ENCODE peak calls at places on chromosome 5, in five cellular contexts. W is tibial nerve; Q is A673; F is A549; H is naive thymus-derived CD4-positive, alpha-beta T cell. A is an unnamed sample.
A peak's percentile ranks its signal among the peaks of the same experiment; 100 is the strongest.

GRCh38 chr5:179376701-179377420 is 31.6 kb upstream of the ADAMTS2 start:
- DNase-seq in W (no peak), Q (no peak), F (no peak), H (no peak), A (no peak)

GRCh38 chr5:137137013-137137632 is 362.0 kb downstream of the SPOCK1 start:
- DNase-seq in W (no peak), Q (no peak), F (no peak), H (no peak), A (no peak)

GRCh38 chr5:124452389-124452788 is 294.1 kb downstream of the ZNF608 start:
- DNase-seq in W (no peak), Q (no peak), F (no peak), H (no peak), A (no peak)

GRCh38 chr5:62475072-62475471 is 62.5 kb downstream of the IPO11 start:
- DNase-seq in W (no peak), Q (no peak), F (no peak), H (no peak), A (no peak)

GRCh38 chr5:177491429-177491945 is 5.9 kb downstream of the PDLIM7 start:
- DNase-seq in W (no peak), Q (peak; percentile 91), F (peak; percentile 78), H (no peak), A (peak; percentile 72)

GRCh38 chr5:58983496-58983895 is 400.6 kb downstream of the RAB3C start:
- DNase-seq in W (no peak), Q (no peak), F (no peak), H (no peak), A (no peak)

GRCh38 chr5:88480245-88480644 is 211.6 kb upstream of the TMEM161B start:
- DNase-seq in W (no peak), Q (peak; percentile 16), F (no peak), H (no peak), A (no peak)

GRCh38 chr5:118007262-118007661 is 981.1 kb downstream of the DTWD2 start:
- DNase-seq in W (no peak), Q (no peak), F (no peak), H (no peak), A (no peak)

GRCh38 chr5:178793156-178793555 is 62.7 kb upstream of the ZNF354A start:
- DNase-seq in W (no peak), Q (peak; percentile 9), F (no peak), H (no peak), A (peak; percentile 45)

GRCh38 chr5:122586351-122586750 is 188.5 kb upstream of the SNX2 start:
- DNase-seq in W (no peak), Q (no peak), F (no peak), H (no peak), A (no peak)

GRCh38 chr5:54692631-54693030 is 175.1 kb downstream of the SNX18 start:
- DNase-seq in W (no peak), Q (no peak), F (no peak), H (no peak), A (no peak)

GRCh38 chr5:423233-423565 is 19.8 kb upstream of the EXOC3 start:
- DNase-seq in W (no peak), Q (no peak), F (no peak), H (no peak), A (no peak)

GRCh38 chr5:40549611-40550010 is 130.1 kb upstream of the PTGER4 start:
- DNase-seq in W (no peak), Q (no peak), F (no peak), H (no peak), A (no peak)

GRCh38 chr5:5342784-5343183 is 79.7 kb upstream of the ICE1 start:
- DNase-seq in W (no peak), Q (peak; percentile 32), F (no peak), H (no peak), A (no peak)

GRCh38 chr5:6716634-6717149 is 3.5 kb downstream of the TENT4A start:
- DNase-seq in W (no peak), Q (no peak), F (no peak), H (no peak), A (no peak)

GRCh38 chr5:165779505-165779904 is 2274.1 kb downstream of the MAT2B start:
- DNase-seq in W (no peak), Q (no peak), F (no peak), H (no peak), A (no peak)

GRCh38 chr5:143142596-143143435 is 260.7 kb downstream of the NR3C1 start:
- DNase-seq in W (no peak), Q (no peak), F (no peak), H (no peak), A (peak; percentile 30)

GRCh38 chr5:82855000-82855399 is 222.2 kb downstream of the TMEM167A start:
- DNase-seq in W (no peak), Q (no peak), F (no peak), H (no peak), A (no peak)

GRCh38 chr5:1052641-1053390 is 44.2 kb downstream of the NKD2 start:
- DNase-seq in W (no peak), Q (no peak), F (no peak), H (no peak), A (no peak)

GRCh38 chr5:131928957-131929356 is 16.5 kb downstream of the MEIKIN start:
- DNase-seq in W (no peak), Q (no peak), F (no peak), H (no peak), A (no peak)

GRCh38 chr5:167311340-167311739 is 980.1 kb upstream of the WWC1 start:
- DNase-seq in W (no peak), Q (no peak), F (no peak), H (no peak), A (no peak)

GRCh38 chr5:167305591-167306213 is 985.7 kb upstream of the WWC1 start:
- DNase-seq in W (no peak), Q (no peak), F (no peak), H (no peak), A (no peak)

GRCh38 chr5:167303582-167303981 is 987.9 kb upstream of the WWC1 start:
- DNase-seq in W (no peak), Q (no peak), F (no peak), H (no peak), A (no peak)

GRCh38 chr5:167304834-167305469 is 986.5 kb upstream of the WWC1 start:
- DNase-seq in W (no peak), Q (no peak), F (no peak), H (no peak), A (no peak)

DNA sequence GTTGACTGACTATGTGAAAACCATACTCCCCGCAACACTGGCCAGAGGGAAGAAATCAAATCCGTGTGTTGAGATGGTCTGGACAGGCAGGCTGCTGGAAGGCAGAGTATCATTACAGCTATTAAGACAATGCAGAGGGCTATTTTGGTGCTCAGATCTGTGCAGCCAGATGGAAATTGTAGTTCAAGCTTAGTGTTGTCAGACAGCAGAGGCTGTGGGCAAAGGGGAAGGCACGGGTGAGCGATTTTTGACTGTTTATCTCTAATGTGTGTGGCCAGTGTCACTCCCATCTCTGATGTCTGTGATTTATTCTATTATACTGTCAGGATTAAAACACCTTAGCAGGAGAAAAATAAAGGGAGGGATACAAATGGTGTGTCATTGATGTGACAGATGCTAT is 984.4 kb upstream of the WWC1 start:
- DNase-seq in W (no peak), Q (no peak), F (no peak), H (no peak), A (no peak)
- H3K4me1 ChIP-seq in W (no peaks in the 10 kb centered on the region), Q (no peaks in the 10 kb centered on the region), F (no peaks in the 10 kb centered on the region), H (no peaks in the 10 kb centered on the region), A (peaks cover 3% of the 10 kb centered on the region)

DNA sequence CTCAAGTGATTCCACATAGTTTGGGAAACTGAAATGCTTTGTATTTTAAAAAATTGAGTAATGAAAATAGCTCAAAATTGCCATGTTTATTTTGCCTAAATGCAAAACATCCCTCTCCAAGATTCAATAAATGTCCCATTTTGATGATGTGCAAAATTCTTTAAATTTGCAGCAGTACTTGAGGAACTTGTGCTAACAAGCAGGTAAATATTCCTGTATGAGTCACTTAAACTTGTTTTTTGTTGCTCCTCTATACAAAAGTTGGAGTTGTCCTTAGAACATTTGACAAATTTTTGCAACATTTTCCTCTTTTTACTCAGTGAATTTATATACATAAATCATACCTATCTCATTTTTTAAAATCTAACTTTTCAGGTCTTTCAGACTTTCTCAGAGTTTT is 280.2 kb downstream of the CDH12 start:
- DNase-seq in W (no peak), Q (no peak), F (no peak), H (no peak), A (no peak)
- H3K4me1 ChIP-seq in W (no peaks in the 10 kb centered on the region), Q (no peaks in the 10 kb centered on the region), F (no peaks in the 10 kb centered on the region), H (no peaks in the 10 kb centered on the region), A (no peaks in the 10 kb centered on the region)

GRCh38 chr5:56155085-56155484 is 78.0 kb downstream of the ANKRD55 start:
- DNase-seq in W (no peak), Q (no peak), F (no peak), H (peak; percentile 49), A (no peak)
- H3K4me1 ChIP-seq in W (peaks cover 4% of the 10 kb centered on the region), Q (no peaks in the 10 kb centered on the region), F (peaks cover 14% of the 10 kb centered on the region), H (peaks cover 11% of the 10 kb centered on the region), A (peaks cover 2% of the 10 kb centered on the region)

GRCh38 chr5:72846483-72846882 is 30.0 kb downstream of the TNPO1 start:
- DNase-seq in W (no peak), Q (no peak), F (no peak), H (no peak), A (no peak)

GRCh38 chr5:72845889-72846288 is 29.4 kb downstream of the TNPO1 start:
- DNase-seq in W (no peak), Q (no peak), F (no peak), H (no peak), A (no peak)

GRCh38 chr5:72841756-72842535 is 25.5 kb downstream of the TNPO1 start:
- DNase-seq in W (no peak), Q (no peak), F (no peak), H (no peak), A (no peak)

GRCh38 chr5:72842816-72843215 is 26.4 kb downstream of the TNPO1 start:
- DNase-seq in W (no peak), Q (peak; percentile 43), F (peak; percentile 56), H (no peak), A (no peak)

GRCh38 chr5:72844218-72844603 is 27.8 kb downstream of the TNPO1 start:
- DNase-seq in W (no peak), Q (no peak), F (no peak), H (no peak), A (no peak)
- H3K4me1 ChIP-seq in W (peaks cover 20% of the 10 kb centered on the region), Q (peaks cover 25% of the 10 kb centered on the region), F (peaks cover 81% of the 10 kb centered on the region), H (peaks cover 7% of the 10 kb centered on the region), A (peaks cover 2% of the 10 kb centered on the region)

GRCh38 chr5:15267966-15268365 is 232.0 kb upstream of the FBXL7 start:
- DNase-seq in W (no peak), Q (no peak), F (no peak), H (no peak), A (no peak)
- H3K4me1 ChIP-seq in W (no peaks in the 10 kb centered on the region), Q (no peaks in the 10 kb centered on the region), F (no peaks in the 10 kb centered on the region), H (no peaks in the 10 kb centered on the region), A (no peaks in the 10 kb centered on the region)

DNA sequence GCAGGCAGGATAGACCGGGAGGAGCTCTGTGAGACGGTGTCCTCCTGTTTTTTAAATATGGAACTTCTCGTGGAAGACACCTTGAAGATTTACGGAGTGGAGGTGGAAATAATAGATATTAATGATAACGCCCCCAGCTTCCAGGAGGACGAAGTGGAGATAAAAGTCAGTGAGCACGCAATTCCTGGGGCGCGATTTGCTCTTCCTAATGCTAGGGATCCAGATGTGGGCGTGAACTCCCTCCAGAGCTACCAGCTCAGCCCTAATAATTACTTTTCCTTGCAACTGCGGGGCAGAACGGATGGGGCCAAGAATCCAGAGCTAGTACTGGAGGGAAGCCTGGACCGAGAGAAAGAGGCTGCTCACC is 621 bp downstream of the PCDHGA11 start:
- DNase-seq in W (no peak), Q (peak; percentile 45), F (no peak), H (no peak), A (no peak)
- H3K4me1 ChIP-seq in W (no peaks in the 10 kb centered on the region), Q (no peaks in the 10 kb centered on the region), F (no peaks in the 10 kb centered on the region), H (no peaks in the 10 kb centered on the region), A (peaks cover 3% of the 10 kb centered on the region)